ENCODE peak calls at places on chromosomes 3 and 15, in six cellular contexts. One of them, this sample, is unnamed.

GRCh38 chr15:31300208-31300661 is 26.4 kb upstream of the KLF13 start:
- DNase-seq in neural crest cell: no peak
- DNase-seq in GM13976: no peak
- DNase-seq in tibial nerve: peak
- DNase-seq in nephron progenitor cell: no peak
- DNase-seq in retinal pigment epithelial cell: no peak
- DNase-seq in this sample: no peak

GRCh38 chr15:67884514-67885225 is 44.8 kb upstream of the RNU6-1 start:
- DNase-seq in neural crest cell: peak
- DNase-seq in GM13976: peak
- DNase-seq in tibial nerve: peak
- DNase-seq in nephron progenitor cell: peak
- DNase-seq in retinal pigment epithelial cell: peak
- DNase-seq in this sample: peak

GRCh38 chr3:161913786-161914389 is 417.3 kb downstream of the OTOL1 start:
- DNase-seq in neural crest cell: no peak
- DNase-seq in GM13976: no peak
- DNase-seq in tibial nerve: no peak
- DNase-seq in nephron progenitor cell: no peak
- DNase-seq in retinal pigment epithelial cell: no peak
- DNase-seq in this sample: no peak

GRCh38 chr3:36303286-36303685 is 77.0 kb upstream of the STAC start:
- DNase-seq in neural crest cell: no peak
- DNase-seq in GM13976: no peak
- DNase-seq in tibial nerve: no peak
- DNase-seq in nephron progenitor cell: no peak
- DNase-seq in retinal pigment epithelial cell: no peak
- DNase-seq in this sample: no peak

GRCh38 chr15:63029701-63030100 is 12.8 kb upstream of the TPM1 start:
- DNase-seq in neural crest cell: no peak
- DNase-seq in GM13976: no peak
- DNase-seq in tibial nerve: no peak
- DNase-seq in nephron progenitor cell: no peak
- DNase-seq in retinal pigment epithelial cell: no peak
- DNase-seq in this sample: no peak

GRCh38 chr15:39543651-39544050 is 37.2 kb upstream of the THBS1 start:
- DNase-seq in neural crest cell: no peak
- DNase-seq in GM13976: no peak
- DNase-seq in tibial nerve: no peak
- DNase-seq in nephron progenitor cell: no peak
- DNase-seq in retinal pigment epithelial cell: no peak
- DNase-seq in this sample: no peak

GRCh38 chr3:184344579-184345350 is 7.4 kb downstream of the FAM131A start:
- DNase-seq in neural crest cell: no peak
- DNase-seq in GM13976: no peak
- DNase-seq in tibial nerve: no peak
- DNase-seq in nephron progenitor cell: no peak
- DNase-seq in retinal pigment epithelial cell: no peak
- DNase-seq in this sample: peak

GRCh38 chr3:133042778-133043177 is 4.6 kb downstream of the TMEM108 start:
- DNase-seq in neural crest cell: no peak
- DNase-seq in GM13976: no peak
- DNase-seq in tibial nerve: no peak
- DNase-seq in nephron progenitor cell: no peak
- DNase-seq in retinal pigment epithelial cell: no peak
- DNase-seq in this sample: no peak

GRCh38 chr3:45992820-45993219 is 2.8 kb downstream of the FYCO1 start:
- DNase-seq in neural crest cell: no peak
- DNase-seq in GM13976: no peak
- DNase-seq in tibial nerve: no peak
- DNase-seq in nephron progenitor cell: no peak
- DNase-seq in retinal pigment epithelial cell: no peak
- DNase-seq in this sample: no peak

GRCh38 chr3:17035033-17035432 is 150.3 kb downstream of the PLCL2 start:
- DNase-seq in neural crest cell: no peak
- DNase-seq in GM13976: no peak
- DNase-seq in tibial nerve: no peak
- DNase-seq in nephron progenitor cell: no peak
- DNase-seq in retinal pigment epithelial cell: no peak
- DNase-seq in this sample: no peak

GRCh38 chr15:50996641-50997040 is 88.2 kb downstream of the AP4E1 start:
- DNase-seq in neural crest cell: no peak
- DNase-seq in GM13976: no peak
- DNase-seq in tibial nerve: no peak
- DNase-seq in nephron progenitor cell: no peak
- DNase-seq in retinal pigment epithelial cell: no peak
- DNase-seq in this sample: no peak

GRCh38 chr15:61275901-61276300 is 46.8 kb upstream of the RORA start:
- DNase-seq in neural crest cell: no peak
- DNase-seq in GM13976: no peak
- DNase-seq in tibial nerve: no peak
- DNase-seq in nephron progenitor cell: no peak
- DNase-seq in retinal pigment epithelial cell: no peak
- DNase-seq in this sample: no peak

GRCh38 chr3:49018707-49019006 is 277 bp upstream of the DALRD3 start:
- DNase-seq in neural crest cell: no peak
- DNase-seq in GM13976: no peak
- DNase-seq in tibial nerve: no peak
- DNase-seq in nephron progenitor cell: no peak
- DNase-seq in retinal pigment epithelial cell: no peak
- DNase-seq in this sample: no peak

GRCh38 chr3:49019941-49020334 is 1.6 kb upstream of the DALRD3 start:
- DNase-seq in neural crest cell: no peak
- DNase-seq in GM13976: no peak
- DNase-seq in tibial nerve: no peak
- DNase-seq in nephron progenitor cell: no peak
- DNase-seq in retinal pigment epithelial cell: no peak
- DNase-seq in this sample: no peak

GRCh38 chr3:49021213-49021812 is 608 bp upstream of the NDUFAF3 start:
- DNase-seq in neural crest cell: peak
- DNase-seq in GM13976: peak
- DNase-seq in tibial nerve: peak
- DNase-seq in nephron progenitor cell: peak
- DNase-seq in retinal pigment epithelial cell: peak
- DNase-seq in this sample: peak

GRCh38 chr3:49021813-49022720 is at the start of gene NDUFAF3:
- DNase-seq in neural crest cell: peak
- DNase-seq in GM13976: peak
- DNase-seq in tibial nerve: peak
- DNase-seq in nephron progenitor cell: peak
- DNase-seq in retinal pigment epithelial cell: peak
- DNase-seq in this sample: peak

DNA sequence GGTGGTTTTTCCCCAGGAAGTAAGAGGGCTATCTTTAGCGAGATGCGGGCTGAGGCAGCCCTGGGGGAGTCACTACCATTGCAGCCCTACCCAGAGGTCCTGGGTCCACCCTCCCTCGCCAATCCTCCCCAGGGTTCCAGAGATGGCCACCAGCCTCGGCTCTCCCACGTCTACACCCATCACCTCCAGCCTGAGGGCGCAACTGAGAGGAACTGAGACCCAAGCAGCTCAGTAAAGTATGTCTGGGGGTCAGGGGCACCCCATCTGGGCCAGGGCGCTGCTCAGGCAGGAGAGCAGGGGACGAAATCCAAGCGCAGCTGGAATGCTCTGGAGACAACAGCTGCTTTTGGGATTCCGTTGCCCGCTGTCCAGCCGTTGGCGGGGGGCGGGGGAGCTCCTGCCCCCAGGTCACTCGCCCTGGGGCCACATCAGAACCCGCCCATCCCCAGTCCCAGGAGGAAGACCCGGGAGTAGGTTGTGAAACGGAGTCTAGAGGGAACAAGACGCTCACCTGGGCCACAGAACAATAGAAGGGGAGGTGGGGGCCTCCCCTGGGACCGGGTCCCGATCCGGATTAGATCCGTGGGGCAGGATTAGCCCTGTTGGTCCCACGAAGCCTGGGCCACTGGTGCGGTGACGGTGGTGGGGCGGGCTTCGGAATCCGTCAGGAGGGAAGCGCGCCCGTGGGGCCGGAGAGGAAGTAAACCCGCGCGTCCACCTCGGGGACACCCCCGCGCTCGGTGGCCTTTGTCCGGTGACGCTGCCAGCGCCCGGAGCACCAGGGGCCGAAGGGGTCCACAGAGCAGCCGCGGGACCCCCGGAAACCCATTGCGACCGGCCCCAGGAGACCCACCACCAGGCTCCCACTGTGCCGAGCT is 1.3 kb upstream of the NDUFAF3 start:
- DNase-seq in neural crest cell: no peak
- DNase-seq in GM13976: peak
- DNase-seq in tibial nerve: no peak
- DNase-seq in nephron progenitor cell: peak
- DNase-seq in retinal pigment epithelial cell: no peak
- DNase-seq in this sample: peak
- TF ChIP-seq CTCF in neural crest cell: no peak
- TF ChIP-seq CTCF in GM13976: peak
- TF ChIP-seq CTCF in tibial nerve: no peak
- TF ChIP-seq CTCF in nephron progenitor cell: no peak
- TF ChIP-seq CTCF in retinal pigment epithelial cell: no peak
- TF ChIP-seq CTCF in this sample: no peak

GRCh38 chr3:155744091-155744625 is 713 bp downstream of the PLCH1 start:
- DNase-seq in neural crest cell: peak
- DNase-seq in GM13976: peak
- DNase-seq in tibial nerve: no peak
- DNase-seq in nephron progenitor cell: peak
- DNase-seq in retinal pigment epithelial cell: no peak
- DNase-seq in this sample: peak

GRCh38 chr3:155741081-155741480 is 3.8 kb downstream of the PLCH1 start:
- DNase-seq in neural crest cell: no peak
- DNase-seq in GM13976: no peak
- DNase-seq in tibial nerve: no peak
- DNase-seq in nephron progenitor cell: no peak
- DNase-seq in retinal pigment epithelial cell: no peak
- DNase-seq in this sample: no peak

GRCh38 chr3:155741598-155741997 is 3.3 kb downstream of the PLCH1 start:
- DNase-seq in neural crest cell: no peak
- DNase-seq in GM13976: no peak
- DNase-seq in tibial nerve: no peak
- DNase-seq in nephron progenitor cell: no peak
- DNase-seq in retinal pigment epithelial cell: peak
- DNase-seq in this sample: no peak

GRCh38 chr3:155743616-155744015 is 1.3 kb downstream of the PLCH1 start:
- DNase-seq in neural crest cell: no peak
- DNase-seq in GM13976: no peak
- DNase-seq in tibial nerve: no peak
- DNase-seq in nephron progenitor cell: no peak
- DNase-seq in retinal pigment epithelial cell: no peak
- DNase-seq in this sample: no peak

DNA sequence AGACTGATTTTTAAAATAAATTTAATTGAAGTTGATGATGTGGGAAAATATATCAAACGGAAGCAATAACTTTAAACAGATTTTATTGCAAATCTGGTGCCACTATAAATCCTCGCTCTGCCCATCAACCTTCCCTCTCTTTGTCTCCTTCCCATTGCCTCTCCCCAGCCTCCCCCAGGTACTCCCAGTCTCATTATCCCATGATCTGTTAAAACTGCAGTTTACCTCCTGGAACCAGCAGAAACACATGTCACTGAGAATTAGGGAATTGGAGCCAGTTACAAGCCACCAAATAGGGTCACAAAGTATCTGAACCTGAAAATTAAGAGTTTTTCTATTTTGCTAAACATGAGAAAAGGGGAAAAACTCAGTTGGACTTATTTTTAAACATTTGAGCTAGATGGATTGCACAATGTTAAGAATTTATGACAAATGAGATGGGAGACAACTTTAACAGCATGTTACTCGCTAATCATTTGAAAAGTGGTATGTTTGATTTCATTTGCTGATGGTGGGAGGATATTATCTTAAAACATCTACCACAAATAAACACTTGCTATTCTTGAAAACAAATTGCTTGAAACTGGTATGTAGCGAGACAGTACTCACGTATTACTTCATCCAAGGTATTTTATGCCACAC is 2.4 kb downstream of the PLCH1 start:
- DNase-seq in neural crest cell: no peak
- DNase-seq in GM13976: no peak
- DNase-seq in tibial nerve: no peak
- DNase-seq in nephron progenitor cell: no peak
- DNase-seq in retinal pigment epithelial cell: no peak
- DNase-seq in this sample: no peak
- TF ChIP-seq CTCF in neural crest cell: no peak
- TF ChIP-seq CTCF in GM13976: no peak
- TF ChIP-seq CTCF in tibial nerve: no peak
- TF ChIP-seq CTCF in nephron progenitor cell: no peak
- TF ChIP-seq CTCF in retinal pigment epithelial cell: no peak
- TF ChIP-seq CTCF in this sample: no peak

DNA sequence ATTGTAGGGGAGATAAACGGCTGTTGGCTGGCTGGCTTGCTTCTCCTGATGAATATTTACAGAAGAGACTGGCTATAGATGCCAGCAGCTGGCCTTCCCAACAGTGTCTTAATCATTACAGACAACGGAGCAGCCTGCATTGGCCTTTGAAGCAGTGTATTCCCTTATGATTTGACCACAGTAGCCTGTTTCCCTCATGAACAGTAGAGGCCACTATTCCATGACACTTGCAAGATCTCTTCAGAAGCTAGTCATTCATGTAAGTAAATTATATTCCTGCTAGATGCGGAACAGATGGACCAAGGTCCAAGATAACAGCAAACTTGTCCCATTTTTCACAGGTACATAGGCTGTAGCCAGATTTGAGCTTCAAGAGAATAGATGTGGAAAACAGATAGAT is 47.3 kb downstream of the TMCO5A start:
- DNase-seq in neural crest cell: no peak
- DNase-seq in GM13976: no peak
- DNase-seq in tibial nerve: no peak
- DNase-seq in nephron progenitor cell: no peak
- DNase-seq in retinal pigment epithelial cell: peak
- DNase-seq in this sample: no peak
- TF ChIP-seq CTCF in neural crest cell: peak
- TF ChIP-seq CTCF in GM13976: no peak
- TF ChIP-seq CTCF in tibial nerve: no peak
- TF ChIP-seq CTCF in nephron progenitor cell: peak
- TF ChIP-seq CTCF in retinal pigment epithelial cell: peak
- TF ChIP-seq CTCF in this sample: peak

DNA sequence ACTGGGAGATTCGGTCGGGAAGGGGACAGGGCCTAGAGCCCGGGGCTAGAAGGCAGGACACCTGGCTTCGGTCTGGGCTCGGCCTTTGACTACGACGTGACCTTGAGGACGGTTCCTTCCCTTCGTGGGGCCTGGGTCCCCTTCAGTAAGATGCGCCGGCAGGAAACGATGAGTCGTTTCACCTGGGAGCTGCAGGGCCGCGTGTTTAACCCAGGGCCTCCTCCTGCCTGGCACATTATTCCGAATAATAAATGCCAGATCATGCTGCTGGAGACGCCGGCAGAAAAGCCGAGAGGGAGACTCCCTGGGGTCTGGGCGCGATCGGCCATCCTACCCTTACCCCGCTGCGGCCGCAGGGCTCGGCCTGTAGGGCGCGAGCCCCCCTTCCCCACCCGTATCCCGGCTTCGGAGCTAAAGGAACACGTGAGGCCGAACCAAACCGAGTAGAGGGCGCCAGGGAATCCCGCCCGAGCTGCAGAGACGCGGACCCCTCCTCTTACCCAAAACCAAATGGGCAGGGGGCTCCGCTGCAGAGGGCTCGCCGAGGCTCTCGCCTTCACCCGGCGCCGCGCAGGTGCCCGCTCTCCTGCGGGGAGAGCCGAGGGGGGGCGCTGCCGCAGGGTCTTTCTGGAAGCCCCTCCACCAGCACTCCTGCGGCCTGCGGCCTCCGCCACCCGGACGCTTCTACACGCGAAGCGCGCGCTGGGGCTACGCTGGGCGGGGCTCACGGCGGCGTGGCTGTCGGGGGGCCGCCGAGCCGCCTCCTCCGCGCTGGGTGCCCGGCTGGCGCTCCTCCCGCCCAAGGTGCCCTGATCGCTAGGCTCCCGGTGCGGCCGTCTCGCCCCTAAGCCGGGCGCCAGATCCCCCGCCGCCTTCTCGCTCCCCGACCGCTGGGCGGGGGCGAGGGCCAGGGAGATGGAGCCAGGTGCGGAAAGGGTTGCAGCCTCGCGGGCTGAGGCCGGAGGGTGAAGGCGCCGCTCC is at the start of gene BDH1:
- DNase-seq in neural crest cell: peak
- DNase-seq in GM13976: peak
- DNase-seq in tibial nerve: peak
- DNase-seq in nephron progenitor cell: peak
- DNase-seq in retinal pigment epithelial cell: no peak
- DNase-seq in this sample: peak
- TF ChIP-seq CTCF in neural crest cell: peak
- TF ChIP-seq CTCF in GM13976: no peak
- TF ChIP-seq CTCF in tibial nerve: no peak
- TF ChIP-seq CTCF in nephron progenitor cell: no peak
- TF ChIP-seq CTCF in retinal pigment epithelial cell: no peak
- TF ChIP-seq CTCF in this sample: no peak

This sample was measured in left lung.